ENCODE peak calls at places on chromosomes 2 and 18, in ten cellular contexts. One of them, this sample, is unnamed.

GRCh38 chr18:35355140-35355618 is 11.0 kb upstream of the ZNF24 start:
- DNase-seq in fibroblast of lung: peak
- DNase-seq in brain microvascular endothelial cell: peak
- DNase-seq in kidney epithelial cell: peak
- DNase-seq in cardiac fibroblast: peak
- DNase-seq in breast epithelium: peak
- DNase-seq in right lobe of liver: peak
- DNase-seq in upper lobe of right lung: peak
- DNase-seq in Peyer's patch: peak
- DNase-seq in endodermal cell: peak
- DNase-seq in this sample: peak

GRCh38 chr2:205259131-205259530 is 423.2 kb upstream of the NRP2 start:
- DNase-seq in fibroblast of lung: no peak
- DNase-seq in brain microvascular endothelial cell: no peak
- DNase-seq in kidney epithelial cell: no peak
- DNase-seq in cardiac fibroblast: peak
- DNase-seq in breast epithelium: no peak
- DNase-seq in right lobe of liver: no peak
- DNase-seq in upper lobe of right lung: no peak
- DNase-seq in Peyer's patch: no peak
- DNase-seq in endodermal cell: no peak
- DNase-seq in this sample: peak

GRCh38 chr18:56676639-56677038 is 25.5 kb downstream of the WDR7 start:
- DNase-seq in fibroblast of lung: no peak
- DNase-seq in brain microvascular endothelial cell: no peak
- DNase-seq in kidney epithelial cell: no peak
- DNase-seq in cardiac fibroblast: no peak
- DNase-seq in breast epithelium: no peak
- DNase-seq in right lobe of liver: no peak
- DNase-seq in upper lobe of right lung: no peak
- DNase-seq in Peyer's patch: no peak
- DNase-seq in endodermal cell: no peak
- DNase-seq in this sample: no peak

GRCh38 chr2:100924520-100925451 is 77.3 kb upstream of the RPL31 start:
- DNase-seq in fibroblast of lung: peak
- DNase-seq in brain microvascular endothelial cell: peak
- DNase-seq in kidney epithelial cell: no peak
- DNase-seq in cardiac fibroblast: peak
- DNase-seq in breast epithelium: no peak
- DNase-seq in right lobe of liver: peak
- DNase-seq in upper lobe of right lung: no peak
- DNase-seq in Peyer's patch: peak
- DNase-seq in endodermal cell: peak
- DNase-seq in this sample: no peak

GRCh38 chr2:191401287-191401686 is 156.1 kb downstream of the MYO1B start:
- DNase-seq in fibroblast of lung: no peak
- DNase-seq in brain microvascular endothelial cell: peak
- DNase-seq in kidney epithelial cell: no peak
- DNase-seq in cardiac fibroblast: peak
- DNase-seq in breast epithelium: no peak
- DNase-seq in right lobe of liver: no peak
- DNase-seq in upper lobe of right lung: no peak
- DNase-seq in Peyer's patch: no peak
- DNase-seq in endodermal cell: no peak
- DNase-seq in this sample: peak

GRCh38 chr18:58967643-58968291 is 103.1 kb downstream of the ZNF532 start:
- DNase-seq in fibroblast of lung: peak
- DNase-seq in brain microvascular endothelial cell: no peak
- DNase-seq in kidney epithelial cell: no peak
- DNase-seq in cardiac fibroblast: no peak
- DNase-seq in breast epithelium: no peak
- DNase-seq in right lobe of liver: no peak
- DNase-seq in upper lobe of right lung: no peak
- DNase-seq in Peyer's patch: no peak
- DNase-seq in endodermal cell: peak
- DNase-seq in this sample: no peak

GRCh38 chr2:68908392-68908970 is 37.3 kb upstream of the BMP10 start:
- DNase-seq in fibroblast of lung: peak
- DNase-seq in brain microvascular endothelial cell: peak
- DNase-seq in kidney epithelial cell: peak
- DNase-seq in cardiac fibroblast: peak
- DNase-seq in breast epithelium: peak
- DNase-seq in right lobe of liver: peak
- DNase-seq in upper lobe of right lung: peak
- DNase-seq in Peyer's patch: peak
- DNase-seq in endodermal cell: peak
- DNase-seq in this sample: no peak

GRCh38 chr2:171210864-171211431 is 50.3 kb upstream of the TLK1 start:
- DNase-seq in fibroblast of lung: no peak
- DNase-seq in brain microvascular endothelial cell: no peak
- DNase-seq in kidney epithelial cell: no peak
- DNase-seq in cardiac fibroblast: no peak
- DNase-seq in breast epithelium: no peak
- DNase-seq in right lobe of liver: no peak
- DNase-seq in upper lobe of right lung: no peak
- DNase-seq in Peyer's patch: peak
- DNase-seq in endodermal cell: no peak
- DNase-seq in this sample: no peak

GRCh38 chr2:16155351-16156145 is 215.2 kb downstream of the MYCN start:
- DNase-seq in fibroblast of lung: no peak
- DNase-seq in brain microvascular endothelial cell: no peak
- DNase-seq in kidney epithelial cell: no peak
- DNase-seq in cardiac fibroblast: no peak
- DNase-seq in breast epithelium: no peak
- DNase-seq in right lobe of liver: no peak
- DNase-seq in upper lobe of right lung: no peak
- DNase-seq in Peyer's patch: no peak
- DNase-seq in endodermal cell: peak
- DNase-seq in this sample: no peak

DNA sequence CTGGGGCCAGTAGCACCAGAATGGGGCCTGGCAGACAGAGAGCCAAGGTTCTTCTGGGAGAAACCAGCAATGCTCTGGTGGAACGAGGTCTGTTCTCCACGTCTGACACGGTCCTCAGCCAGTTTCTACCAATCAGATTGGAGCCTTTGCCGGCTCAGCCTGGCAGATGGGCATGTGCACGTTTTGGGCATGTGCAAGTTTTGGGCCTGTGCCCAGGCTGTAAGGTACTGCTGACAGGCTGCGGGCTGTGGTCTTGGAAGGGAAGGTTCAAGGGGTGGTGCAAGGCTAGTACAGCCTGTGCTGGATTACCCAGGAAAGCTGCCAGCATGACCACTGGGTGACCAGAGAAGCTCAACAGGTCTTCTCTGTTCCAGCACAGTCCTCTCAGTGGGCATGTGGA is 90.0 kb downstream of the PRKCE start:
- DNase-seq in fibroblast of lung: peak
- DNase-seq in brain microvascular endothelial cell: no peak
- DNase-seq in kidney epithelial cell: no peak
- DNase-seq in cardiac fibroblast: no peak
- DNase-seq in breast epithelium: peak
- DNase-seq in right lobe of liver: peak
- DNase-seq in upper lobe of right lung: no peak
- DNase-seq in Peyer's patch: no peak
- DNase-seq in endodermal cell: no peak
- DNase-seq in this sample: no peak
- H3K4me3 ChIP-seq in fibroblast of lung: no peak
- H3K4me3 ChIP-seq in brain microvascular endothelial cell: no peak
- H3K4me3 ChIP-seq in kidney epithelial cell: no peak
- H3K4me3 ChIP-seq in cardiac fibroblast: no peak
- H3K4me3 ChIP-seq in breast epithelium: no peak
- H3K4me3 ChIP-seq in right lobe of liver: no peak
- H3K4me3 ChIP-seq in upper lobe of right lung: no peak
- H3K4me3 ChIP-seq in Peyer's patch: no peak
- H3K4me3 ChIP-seq in endodermal cell: no peak
- H3K4me3 ChIP-seq in this sample: no peak

GRCh38 chr18:67876866-67877265 is 360.3 kb upstream of the DSEL start:
- DNase-seq in fibroblast of lung: no peak
- DNase-seq in brain microvascular endothelial cell: no peak
- DNase-seq in kidney epithelial cell: no peak
- DNase-seq in cardiac fibroblast: no peak
- DNase-seq in breast epithelium: no peak
- DNase-seq in right lobe of liver: no peak
- DNase-seq in upper lobe of right lung: no peak
- DNase-seq in Peyer's patch: no peak
- DNase-seq in endodermal cell: no peak
- DNase-seq in this sample: no peak
- H3K4me3 ChIP-seq in fibroblast of lung: no peak
- H3K4me3 ChIP-seq in brain microvascular endothelial cell: no peak
- H3K4me3 ChIP-seq in kidney epithelial cell: no peak
- H3K4me3 ChIP-seq in cardiac fibroblast: no peak
- H3K4me3 ChIP-seq in breast epithelium: no peak
- H3K4me3 ChIP-seq in right lobe of liver: no peak
- H3K4me3 ChIP-seq in upper lobe of right lung: no peak
- H3K4me3 ChIP-seq in Peyer's patch: no peak
- H3K4me3 ChIP-seq in endodermal cell: no peak
- H3K4me3 ChIP-seq in this sample: no peak

GRCh38 chr2:25300001-25300400 is 41.7 kb downstream of the DNMT3A start:
- DNase-seq in fibroblast of lung: no peak
- DNase-seq in brain microvascular endothelial cell: no peak
- DNase-seq in kidney epithelial cell: no peak
- DNase-seq in cardiac fibroblast: no peak
- DNase-seq in breast epithelium: no peak
- DNase-seq in right lobe of liver: no peak
- DNase-seq in upper lobe of right lung: no peak
- DNase-seq in Peyer's patch: no peak
- DNase-seq in endodermal cell: no peak
- DNase-seq in this sample: no peak
- H3K4me3 ChIP-seq in fibroblast of lung: no peak
- H3K4me3 ChIP-seq in brain microvascular endothelial cell: no peak
- H3K4me3 ChIP-seq in kidney epithelial cell: no peak
- H3K4me3 ChIP-seq in cardiac fibroblast: no peak
- H3K4me3 ChIP-seq in breast epithelium: no peak
- H3K4me3 ChIP-seq in right lobe of liver: no peak
- H3K4me3 ChIP-seq in upper lobe of right lung: no peak
- H3K4me3 ChIP-seq in Peyer's patch: no peak
- H3K4me3 ChIP-seq in endodermal cell: no peak
- H3K4me3 ChIP-seq in this sample: no peak

GRCh38 chr2:95077893-95078603 is 43.6 kb downstream of the MRPS5 start:
- DNase-seq in fibroblast of lung: no peak
- DNase-seq in brain microvascular endothelial cell: no peak
- DNase-seq in kidney epithelial cell: no peak
- DNase-seq in cardiac fibroblast: no peak
- DNase-seq in breast epithelium: no peak
- DNase-seq in right lobe of liver: no peak
- DNase-seq in upper lobe of right lung: no peak
- DNase-seq in Peyer's patch: no peak
- DNase-seq in endodermal cell: peak
- DNase-seq in this sample: no peak
- H3K4me3 ChIP-seq in fibroblast of lung: no peak
- H3K4me3 ChIP-seq in brain microvascular endothelial cell: no peak
- H3K4me3 ChIP-seq in kidney epithelial cell: no peak
- H3K4me3 ChIP-seq in cardiac fibroblast: no peak
- H3K4me3 ChIP-seq in breast epithelium: no peak
- H3K4me3 ChIP-seq in right lobe of liver: no peak
- H3K4me3 ChIP-seq in upper lobe of right lung: no peak
- H3K4me3 ChIP-seq in Peyer's patch: no peak
- H3K4me3 ChIP-seq in endodermal cell: no peak
- H3K4me3 ChIP-seq in this sample: no peak

GRCh38 chr2:63819256-63819655 is 22.4 kb upstream of the UGP2 start:
- DNase-seq in fibroblast of lung: no peak
- DNase-seq in brain microvascular endothelial cell: no peak
- DNase-seq in kidney epithelial cell: no peak
- DNase-seq in cardiac fibroblast: no peak
- DNase-seq in breast epithelium: no peak
- DNase-seq in right lobe of liver: no peak
- DNase-seq in upper lobe of right lung: no peak
- DNase-seq in Peyer's patch: no peak
- DNase-seq in endodermal cell: no peak
- DNase-seq in this sample: no peak
- H3K4me3 ChIP-seq in fibroblast of lung: no peak
- H3K4me3 ChIP-seq in brain microvascular endothelial cell: no peak
- H3K4me3 ChIP-seq in kidney epithelial cell: no peak
- H3K4me3 ChIP-seq in cardiac fibroblast: no peak
- H3K4me3 ChIP-seq in breast epithelium: no peak
- H3K4me3 ChIP-seq in right lobe of liver: no peak
- H3K4me3 ChIP-seq in upper lobe of right lung: no peak
- H3K4me3 ChIP-seq in Peyer's patch: no peak
- H3K4me3 ChIP-seq in endodermal cell: no peak
- H3K4me3 ChIP-seq in this sample: no peak

This sample was measured in AG04449.